ENCODE peak calls at places on chromosome 3, in five cellular contexts. V, L, Y, H and U are unnamed samples.

GRCh38 chr3:21889166-21889565 is 138.2 kb upstream of the ZNF385D start:
- DNase-seq in L (no peak), H (no peak), Y (no peak), V (no peak), U (no peak)

GRCh38 chr3:31530039-31530983 is 2.4 kb upstream of the STT3B start:
- DNase-seq in L (no peak), Y (no peak), H (no peak), V (no peak), U (no peak)

GRCh38 chr3:12558706-12559105 is 1.8 kb downstream of the MKRN2 start:
- DNase-seq in H (no peak), L (no peak), Y (no peak), V (no peak), U (no peak)

GRCh38 chr3:111851511-111851954 is 7.5 kb upstream of the PHLDB2 start:
- DNase-seq in V (peak; percentile 61), L (no peak), Y (no peak), H (no peak), U (peak; percentile 71)

GRCh38 chr3:189108032-189108431 is 63.7 kb upstream of the TPRG1 start:
- DNase-seq in V (no peak), L (no peak), H (no peak), Y (no peak), U (no peak)

GRCh38 chr3:106691476-106691875 is 685.8 kb upstream of the CCDC54 start:
- DNase-seq in H (no peak), Y (no peak), V (no peak), L (no peak), U (no peak)

GRCh38 chr3:5304789-5305680 is 117.5 kb downstream of the EDEM1 start:
- DNase-seq in L (peak; percentile 52), V (peak; percentile 88), Y (peak; percentile 60), H (peak; percentile 10), U (peak; percentile 58)

GRCh38 chr3:112561693-112562529 is at the start of the genes ATG3 and SLC35A5:
- DNase-seq in H (peak; percentile 93), Y (peak; percentile 98), V (peak; percentile 99), L (peak; percentile 95), U (peak; percentile 99)

GRCh38 chr3:49867871-49868321 is 1.8 kb downstream of the CAMKV start:
- DNase-seq in Y (peak; percentile 83), H (no peak), V (peak; percentile 25), L (peak; percentile 70), U (peak; percentile 54)

GRCh38 chr3:25690768-25691548 is 26.3 kb upstream of the TOP2B start:
- DNase-seq in Y (no peak), H (no peak), L (no peak), V (no peak), U (no peak)

GRCh38 chr3:31106912-31107311 is 212.5 kb upstream of the GADL1 start:
- DNase-seq in Y (no peak), V (peak; percentile 28), L (no peak), H (no peak), U (no peak)

GRCh38 chr3:178325330-178325729 is 210.9 kb upstream of the KCNMB2 start:
- DNase-seq in Y (no peak), L (no peak), H (no peak), V (peak; percentile 56), U (peak; percentile 57)

GRCh38 chr3:44648564-44649229 is at the start of gene ZNF35:
- DNase-seq in H (peak; percentile 77), Y (peak; percentile 92), V (peak; percentile 14), L (peak; percentile 85), U (peak; percentile 91)

GRCh38 chr3:185455860-185456259 is 43.0 kb downstream of the TMEM41A start:
- DNase-seq in L (no peak), V (peak; percentile 4), Y (no peak), H (no peak), U (no peak)

GRCh38 chr3:16528581-16528993 is 15.1 kb upstream of the RFTN1 start:
- DNase-seq in L (no peak), Y (no peak), H (no peak), V (no peak), U (no peak)

GRCh38 chr3:107198522-107199271 is 178.5 kb upstream of the CCDC54 start:
- DNase-seq in L (no peak), H (no peak), V (no peak), Y (no peak), U (peak; percentile 57)

GRCh38 chr3:171429635-171430034 is 30.6 kb downstream of the TNIK start:
- DNase-seq in H (peak; percentile 19), V (no peak), Y (peak; percentile 43), L (no peak), U (no peak)

GRCh38 chr3:171428892-171429291 is 31.3 kb downstream of the TNIK start:
- DNase-seq in V (no peak), H (no peak), Y (no peak), L (no peak), U (no peak)

GRCh38 chr3:171432548-171432947 is 27.7 kb downstream of the TNIK start:
- DNase-seq in V (no peak), H (no peak), Y (no peak), L (no peak), U (no peak)

GRCh38 chr3:171430530-171430929 is 29.7 kb downstream of the TNIK start:
- DNase-seq in L (no peak), Y (no peak), H (no peak), V (no peak), U (no peak)

GRCh38 chr3:171431550-171431949 is 28.7 kb downstream of the TNIK start:
- DNase-seq in Y (no peak), H (no peak), V (no peak), L (no peak), U (no peak)
- H3K4ac ChIP-seq in Y (no peak overlapping the region), H (no peak overlapping the region), V (no peak overlapping the region), L (no peak overlapping the region), U (no peak overlapping the region)

DNA sequence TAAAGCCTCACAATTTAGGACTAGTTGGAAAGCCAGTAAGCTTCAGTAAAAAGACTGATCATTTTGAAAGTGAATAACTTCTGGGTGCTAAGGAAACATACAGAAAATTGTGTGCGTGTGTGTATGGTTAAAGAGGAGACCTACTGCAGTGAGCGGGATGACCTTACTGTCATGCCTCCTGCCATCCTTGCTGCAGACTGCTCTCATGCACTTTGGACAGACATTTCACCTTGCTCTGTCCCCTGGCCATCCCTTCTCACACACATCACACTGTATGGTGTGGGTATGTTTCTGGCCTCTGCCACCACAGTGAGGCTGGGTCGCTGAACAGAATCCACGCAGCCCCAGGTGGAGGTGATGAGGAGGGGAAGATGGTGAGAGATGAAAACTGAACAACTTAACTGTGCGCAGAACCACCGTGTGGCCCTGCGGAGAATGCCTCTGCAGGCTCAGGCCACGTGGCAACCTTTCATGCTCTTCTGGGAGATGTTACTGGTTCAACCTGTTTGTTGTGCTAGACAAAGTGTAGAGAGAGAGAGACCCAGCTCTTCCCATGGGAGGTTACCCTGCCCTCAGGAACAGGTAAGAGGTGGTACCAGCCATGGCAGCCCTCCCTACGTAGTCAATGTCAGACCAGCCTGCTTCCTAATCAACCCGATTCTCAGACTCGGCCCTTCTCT is 36.8 kb upstream of the HACD2 start:
- DNase-seq in H (no peak), Y (no peak), V (peak; percentile 79), L (no peak), U (no peak)
- H2BK12ac ChIP-seq in H (no peak overlapping the region), Y (no peak overlapping the region), V (no peak overlapping the region), L (no peak overlapping the region), U (peak overlapping the region; percentile 8)

GRCh38 chr3:29239377-29239776 is 41.5 kb upstream of the RBMS3 start:
- DNase-seq in H (no peak), V (no peak), Y (no peak), L (no peak), U (peak; percentile 33)
- H4K8ac ChIP-seq in H (no peak overlapping the region), V (no peak overlapping the region), Y (no peak overlapping the region), L (no peak overlapping the region), U (no peak overlapping the region)

DNA sequence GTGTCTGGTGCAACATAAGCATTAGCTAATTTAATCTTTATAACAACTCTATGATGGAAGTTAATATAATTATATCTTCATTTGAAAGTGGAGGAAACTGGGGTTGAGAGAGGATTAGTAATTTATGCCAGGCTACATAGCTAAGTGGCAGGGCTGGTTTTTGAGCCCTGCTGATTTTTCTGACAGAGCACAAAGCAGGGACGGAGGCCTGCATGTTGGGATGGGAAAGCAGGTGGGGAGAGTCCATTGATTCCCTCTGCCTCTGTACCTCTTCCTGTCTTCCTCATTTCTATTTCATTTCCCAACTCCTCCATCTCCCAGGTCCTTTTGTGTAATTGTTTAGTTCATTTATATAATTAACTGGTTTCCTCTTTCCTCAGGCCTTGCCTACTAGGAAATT is 251.6 kb upstream of the ZPLD1 start:
- DNase-seq in L (no peak), V (no peak), H (no peak), Y (no peak), U (no peak)
- H3K4ac ChIP-seq in L (no peak overlapping the region), V (no peak overlapping the region), H (no peak overlapping the region), Y (no peak overlapping the region), U (no peak overlapping the region)